ENCODE peak calls at places on chromosomes 5 and 9, in nine cellular contexts. One of them, this sample, is unnamed.

GRCh38 chr9:125468646-125469045 is 207.0 kb downstream of the GAPVD1 start:
- DNase-seq in stomach: no peak
- DNase-seq in endothelial cell of umbilical vein: no peak
- DNase-seq in HCT116: no peak
- DNase-seq in sigmoid colon: no peak
- DNase-seq in breast epithelium: no peak
- DNase-seq in prostate gland: no peak
- DNase-seq in spleen: no peak
- DNase-seq in HepG2: no peak
- DNase-seq in this sample: no peak

GRCh38 chr5:170429014-170429413 is 39.8 kb upstream of the KCNMB1 start:
- DNase-seq in endothelial cell of umbilical vein: no peak
- DNase-seq in spleen: no peak
- DNase-seq in prostate gland: no peak
- DNase-seq in HepG2: no peak
- DNase-seq in stomach: no peak
- DNase-seq in HCT116: no peak
- DNase-seq in breast epithelium: no peak
- DNase-seq in sigmoid colon: no peak
- DNase-seq in this sample: no peak

GRCh38 chr5:128538249-128539037 is 398 bp upstream of the FBN2 start:
- DNase-seq in sigmoid colon: peak
- DNase-seq in HepG2: no peak
- DNase-seq in spleen: peak
- DNase-seq in breast epithelium: no peak
- DNase-seq in HCT116: no peak
- DNase-seq in endothelial cell of umbilical vein: peak
- DNase-seq in prostate gland: peak
- DNase-seq in stomach: no peak
- DNase-seq in this sample: no peak

GRCh38 chr5:116669261-116670049 is 94.8 kb upstream of the SEMA6A start:
- DNase-seq in prostate gland: no peak
- DNase-seq in HepG2: no peak
- DNase-seq in stomach: no peak
- DNase-seq in sigmoid colon: no peak
- DNase-seq in spleen: no peak
- DNase-seq in endothelial cell of umbilical vein: no peak
- DNase-seq in breast epithelium: no peak
- DNase-seq in HCT116: no peak
- DNase-seq in this sample: no peak

GRCh38 chr9:33473216-33473615 is 508 bp downstream of the NOL6 start:
- DNase-seq in HepG2: no peak
- DNase-seq in endothelial cell of umbilical vein: no peak
- DNase-seq in stomach: peak
- DNase-seq in HCT116: no peak
- DNase-seq in sigmoid colon: no peak
- DNase-seq in spleen: peak
- DNase-seq in prostate gland: no peak
- DNase-seq in breast epithelium: no peak
- DNase-seq in this sample: no peak

GRCh38 chr5:10856646-10857332 is 95.8 kb upstream of the DAP start:
- DNase-seq in HepG2: peak
- DNase-seq in prostate gland: no peak
- DNase-seq in spleen: peak
- DNase-seq in endothelial cell of umbilical vein: peak
- DNase-seq in sigmoid colon: no peak
- DNase-seq in breast epithelium: peak
- DNase-seq in HCT116: no peak
- DNase-seq in stomach: peak
- DNase-seq in this sample: peak

GRCh38 chr5:93022770-93023169 is 558.2 kb downstream of the NR2F1-AS1 start:
- DNase-seq in HepG2: no peak
- DNase-seq in HCT116: no peak
- DNase-seq in stomach: no peak
- DNase-seq in breast epithelium: no peak
- DNase-seq in sigmoid colon: no peak
- DNase-seq in endothelial cell of umbilical vein: peak
- DNase-seq in prostate gland: no peak
- DNase-seq in spleen: no peak
- DNase-seq in this sample: no peak

GRCh38 chr5:150609843-150610584 is 30.4 kb upstream of the SYNPO start:
- DNase-seq in HCT116: no peak
- DNase-seq in prostate gland: no peak
- DNase-seq in breast epithelium: no peak
- DNase-seq in HepG2: peak
- DNase-seq in endothelial cell of umbilical vein: no peak
- DNase-seq in sigmoid colon: peak
- DNase-seq in stomach: peak
- DNase-seq in spleen: peak
- DNase-seq in this sample: no peak

GRCh38 chr5:171963416-171963815 is 43.0 kb downstream of the FBXW11 start:
- DNase-seq in breast epithelium: no peak
- DNase-seq in endothelial cell of umbilical vein: no peak
- DNase-seq in HepG2: no peak
- DNase-seq in spleen: no peak
- DNase-seq in sigmoid colon: no peak
- DNase-seq in HCT116: no peak
- DNase-seq in prostate gland: no peak
- DNase-seq in stomach: no peak
- DNase-seq in this sample: no peak

GRCh38 chr9:114888599-114888998 is 41.8 kb downstream of the TNFSF8 start:
- DNase-seq in endothelial cell of umbilical vein: no peak
- DNase-seq in spleen: no peak
- DNase-seq in sigmoid colon: no peak
- DNase-seq in prostate gland: no peak
- DNase-seq in stomach: no peak
- DNase-seq in breast epithelium: no peak
- DNase-seq in HCT116: no peak
- DNase-seq in HepG2: no peak
- DNase-seq in this sample: no peak

DNA sequence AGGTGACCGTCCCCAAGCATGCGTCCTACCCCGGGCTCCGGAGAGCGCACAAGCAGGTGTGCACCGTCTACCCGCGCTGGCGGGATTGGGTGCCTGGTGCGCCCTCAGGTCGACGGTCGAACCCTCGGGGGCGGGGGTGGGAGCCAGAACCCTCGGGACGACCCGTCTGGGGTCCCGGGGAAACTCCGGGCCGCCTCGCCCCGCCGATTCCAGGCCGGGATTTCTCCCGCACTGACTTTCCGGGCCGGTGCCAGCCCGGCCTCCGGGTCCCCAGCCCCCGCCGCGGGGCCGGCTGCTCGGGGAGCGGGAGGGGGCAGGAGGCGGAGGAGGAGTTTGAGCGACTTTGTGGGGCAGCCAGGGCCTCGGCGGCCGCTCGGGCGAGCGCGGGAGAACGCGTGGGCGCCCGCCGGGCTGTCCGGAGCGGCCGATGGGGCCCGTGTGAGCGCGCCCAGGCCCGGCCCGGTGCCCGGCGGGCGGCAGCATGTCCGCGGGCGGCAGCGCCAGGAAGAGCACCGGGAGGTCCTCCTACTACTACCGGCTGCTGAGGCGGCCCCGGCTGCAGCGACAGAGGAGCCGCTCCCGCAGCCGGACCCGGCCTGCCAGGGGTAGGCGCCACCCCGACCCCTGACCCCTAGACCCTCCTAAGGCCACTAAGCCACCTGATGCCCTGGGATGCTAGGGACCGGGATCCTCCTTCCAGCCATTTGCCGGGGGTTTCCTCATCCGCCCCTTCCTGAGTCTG is at the start of gene DAB2IP:
- DNase-seq in HepG2: no peak
- DNase-seq in HCT116: no peak
- DNase-seq in stomach: peak
- DNase-seq in prostate gland: peak
- DNase-seq in endothelial cell of umbilical vein: peak
- DNase-seq in sigmoid colon: peak
- DNase-seq in breast epithelium: no peak
- DNase-seq in spleen: peak
- DNase-seq in this sample: no peak
- H3K27ac ChIP-seq in HepG2: no peak
- H3K27ac ChIP-seq in HCT116: peak
- H3K27ac ChIP-seq in stomach: peak
- H3K27ac ChIP-seq in prostate gland: peak
- H3K27ac ChIP-seq in endothelial cell of umbilical vein: no peak
- H3K27ac ChIP-seq in sigmoid colon: peak
- H3K27ac ChIP-seq in breast epithelium: peak
- H3K27ac ChIP-seq in spleen: no peak
- H3K27ac ChIP-seq in this sample: no peak

DNA sequence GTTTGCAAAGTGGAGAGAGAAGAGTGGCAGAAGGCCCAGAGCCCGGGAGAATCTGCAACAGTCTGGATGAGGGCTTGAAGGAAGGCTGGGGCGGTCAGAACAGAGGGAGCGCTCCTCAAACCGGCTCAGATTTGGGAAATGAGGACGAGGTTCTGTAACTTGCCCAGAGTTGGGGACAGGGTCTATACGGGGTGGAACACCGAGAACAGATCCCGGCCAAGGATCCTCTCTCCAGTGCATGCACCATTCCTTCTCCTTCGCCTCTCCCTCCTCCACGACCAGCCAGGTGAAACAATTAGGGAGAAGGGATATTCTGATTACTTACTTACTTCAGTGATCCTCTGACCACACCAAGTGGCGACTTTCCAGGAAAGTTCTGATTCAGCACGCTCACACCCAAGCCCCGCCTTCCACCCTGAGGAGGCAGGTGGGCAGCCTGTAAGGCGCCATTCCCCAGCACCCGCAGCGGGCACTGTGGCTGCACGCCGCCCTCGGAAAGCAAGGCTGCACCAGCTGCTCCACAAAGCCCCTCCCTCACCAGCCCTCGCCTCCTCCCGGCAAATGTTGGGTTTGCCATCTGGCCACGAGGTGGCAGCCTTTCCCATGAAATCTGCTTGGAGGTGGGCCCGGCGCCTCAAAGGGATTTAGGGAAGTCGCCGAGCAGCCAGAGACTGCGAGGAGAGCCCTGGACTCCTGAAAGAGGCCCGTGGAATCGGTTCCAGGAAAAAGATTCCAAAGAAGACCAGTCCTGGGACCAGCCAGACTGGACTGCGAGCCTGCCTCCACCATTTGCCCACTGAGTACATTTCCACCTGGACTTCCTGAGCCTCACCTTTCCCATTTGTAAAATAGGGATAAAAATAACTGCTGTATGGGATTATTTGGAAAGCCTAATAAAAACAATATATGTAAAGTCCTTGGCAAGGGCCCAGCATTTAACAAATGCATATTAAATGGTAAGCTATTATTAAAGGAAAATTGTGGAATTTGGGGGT is 22.2 kb upstream of the WWC1 start:
- DNase-seq in HepG2: peak
- DNase-seq in HCT116: peak
- DNase-seq in prostate gland: peak
- DNase-seq in endothelial cell of umbilical vein: peak
- DNase-seq in spleen: peak
- DNase-seq in breast epithelium: peak
- DNase-seq in sigmoid colon: peak
- DNase-seq in stomach: peak
- DNase-seq in this sample: peak
- TF ChIP-seq POLR2AphosphoS5 in HepG2: no peak
- TF ChIP-seq POLR2AphosphoS5 in HCT116: no peak
- TF ChIP-seq POLR2AphosphoS5 in prostate gland: peak
- TF ChIP-seq POLR2AphosphoS5 in endothelial cell of umbilical vein: no peak
- TF ChIP-seq POLR2AphosphoS5 in spleen: peak
- TF ChIP-seq POLR2AphosphoS5 in breast epithelium: peak
- TF ChIP-seq POLR2AphosphoS5 in sigmoid colon: no peak
- TF ChIP-seq POLR2AphosphoS5 in stomach: no peak
- TF ChIP-seq POLR2AphosphoS5 in this sample: no peak

GRCh38 chr5:78364005-78364404 is 3.6 kb downstream of the SCAMP1 start:
- DNase-seq in prostate gland: no peak
- DNase-seq in spleen: no peak
- DNase-seq in sigmoid colon: no peak
- DNase-seq in endothelial cell of umbilical vein: no peak
- DNase-seq in breast epithelium: no peak
- DNase-seq in stomach: no peak
- DNase-seq in HepG2: no peak
- DNase-seq in HCT116: no peak
- DNase-seq in this sample: no peak

GRCh38 chr5:78359831-78360673 is at the start of gene SCAMP1:
- DNase-seq in spleen: peak
- DNase-seq in HCT116: peak
- DNase-seq in endothelial cell of umbilical vein: peak
- DNase-seq in HepG2: peak
- DNase-seq in breast epithelium: peak
- DNase-seq in prostate gland: peak
- DNase-seq in sigmoid colon: peak
- DNase-seq in stomach: peak
- DNase-seq in this sample: peak

GRCh38 chr5:78360674-78361225 is 333 bp downstream of the SCAMP1 start:
- DNase-seq in HCT116: no peak
- DNase-seq in endothelial cell of umbilical vein: no peak
- DNase-seq in breast epithelium: peak
- DNase-seq in spleen: peak
- DNase-seq in HepG2: no peak
- DNase-seq in prostate gland: peak
- DNase-seq in stomach: peak
- DNase-seq in sigmoid colon: peak
- DNase-seq in this sample: no peak

GRCh38 chr5:78362220-78362619 is 1.8 kb downstream of the SCAMP1 start:
- DNase-seq in HCT116: no peak
- DNase-seq in prostate gland: no peak
- DNase-seq in spleen: no peak
- DNase-seq in endothelial cell of umbilical vein: peak
- DNase-seq in HepG2: no peak
- DNase-seq in stomach: no peak
- DNase-seq in sigmoid colon: no peak
- DNase-seq in breast epithelium: no peak
- DNase-seq in this sample: no peak

GRCh38 chr5:78361226-78361993 is 993 bp downstream of the SCAMP1 start:
- DNase-seq in endothelial cell of umbilical vein: peak
- DNase-seq in stomach: peak
- DNase-seq in HepG2: peak
- DNase-seq in HCT116: no peak
- DNase-seq in spleen: no peak
- DNase-seq in breast epithelium: peak
- DNase-seq in prostate gland: peak
- DNase-seq in sigmoid colon: peak
- DNase-seq in this sample: peak
- H3K27ac ChIP-seq in endothelial cell of umbilical vein: peak
- H3K27ac ChIP-seq in stomach: peak
- H3K27ac ChIP-seq in HepG2: peak
- H3K27ac ChIP-seq in HCT116: peak
- H3K27ac ChIP-seq in spleen: peak
- H3K27ac ChIP-seq in breast epithelium: peak
- H3K27ac ChIP-seq in prostate gland: peak
- H3K27ac ChIP-seq in sigmoid colon: peak
- H3K27ac ChIP-seq in this sample: peak

DNA sequence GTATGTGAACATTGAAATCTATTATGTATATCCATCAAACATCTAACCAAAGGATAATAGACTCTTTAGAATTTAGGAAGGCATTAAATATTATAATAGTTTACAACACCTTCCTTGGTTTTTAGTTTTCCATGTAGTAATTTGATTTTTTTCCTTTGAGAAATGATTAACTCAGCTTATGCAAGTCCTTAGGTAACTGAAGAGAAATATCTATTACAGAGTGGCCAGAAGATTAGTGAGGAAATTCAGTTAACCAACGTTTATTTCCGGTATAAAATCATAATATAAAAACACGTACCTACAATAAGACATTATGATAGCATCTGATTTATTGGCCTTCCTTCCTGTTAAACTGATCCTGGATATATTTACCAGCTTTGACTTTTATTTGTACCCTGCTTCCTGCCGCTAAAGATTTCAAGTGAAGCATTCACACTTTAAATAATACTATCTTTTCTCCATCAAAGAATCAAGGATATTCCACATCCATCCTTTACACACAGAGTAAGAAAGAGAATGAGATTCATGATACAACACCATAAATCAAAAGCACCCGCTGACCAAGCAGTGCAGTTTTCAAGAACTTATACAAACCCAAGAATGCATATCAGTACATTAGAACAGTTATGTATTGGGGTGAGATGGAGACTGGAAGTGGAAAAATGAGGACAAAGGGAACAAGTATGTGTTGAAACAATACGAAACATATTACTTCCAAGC is 31.8 kb upstream of the F2R start:
- DNase-seq in prostate gland: no peak
- DNase-seq in breast epithelium: no peak
- DNase-seq in spleen: no peak
- DNase-seq in HCT116: no peak
- DNase-seq in endothelial cell of umbilical vein: peak
- DNase-seq in sigmoid colon: no peak
- DNase-seq in stomach: no peak
- DNase-seq in HepG2: no peak
- DNase-seq in this sample: no peak
- TF ChIP-seq POLR2AphosphoS5 in prostate gland: no peak
- TF ChIP-seq POLR2AphosphoS5 in breast epithelium: no peak
- TF ChIP-seq POLR2AphosphoS5 in spleen: no peak
- TF ChIP-seq POLR2AphosphoS5 in HCT116: no peak
- TF ChIP-seq POLR2AphosphoS5 in endothelial cell of umbilical vein: no peak
- TF ChIP-seq POLR2AphosphoS5 in sigmoid colon: no peak
- TF ChIP-seq POLR2AphosphoS5 in stomach: no peak
- TF ChIP-seq POLR2AphosphoS5 in HepG2: no peak
- TF ChIP-seq POLR2AphosphoS5 in this sample: no peak